ENCODE peak calls at places on chromosomes 11 and 22, in seven cellular contexts. H is testis; I is cardiac muscle cell; J is BJ; P is adrenal gland; Z is colonic mucosa; R is CD8-positive, alpha-beta memory T cell. G is an unnamed sample. For H3K27me3, the result is how much of the 10 kb centered on the place peaks cover.

GRCh38 chr11:65429724-65430405 is 7.3 kb downstream of the NEAT1 start:
- DNase-seq in H (peak), I (no peak), J (no peak), P (peak), Z (peak), R (no peak), G (no peak)

GRCh38 chr11:121928597-121929580 is 187.1 kb downstream of the BLID start:
- DNase-seq in H (no peak), I (peak), J (no peak), P (no peak), Z (no peak), R (no peak), G (no peak)

GRCh38 chr11:7050191-7050590 is 29.9 kb downstream of the NLRP14 start:
- DNase-seq in H (no peak), I (no peak), J (no peak), P (no peak), Z (no peak), R (no peak), G (no peak)

GRCh38 chr11:122209619-122210377 is 93.8 kb upstream of the BLID start:
- DNase-seq in H (peak), I (no peak), J (no peak), P (peak), Z (peak), R (no peak), G (no peak)

GRCh38 chr11:11292839-11293238 is 60.2 kb downstream of the CSNK2A3 start:
- DNase-seq in H (no peak), I (no peak), J (no peak), P (no peak), Z (no peak), R (no peak), G (no peak)

GRCh38 chr11:57484141-57484710 is 23.9 kb downstream of the RTN4RL2 start:
- DNase-seq in H (no peak), I (no peak), J (no peak), P (no peak), Z (no peak), R (no peak), G (no peak)

GRCh38 chr11:129543515-129544290 is 168.1 kb downstream of the BARX2 start:
- DNase-seq in H (no peak), I (no peak), J (no peak), P (no peak), Z (no peak), R (no peak), G (no peak)

GRCh38 chr11:72582206-72583176 is 91.7 kb downstream of the PDE2A start:
- DNase-seq in H (no peak), I (no peak), J (no peak), P (no peak), Z (no peak), R (no peak), G (no peak)

GRCh38 chr11:20162824-20163777 is 2.8 kb upstream of the DBX1 start:
- DNase-seq in H (no peak), I (peak), J (no peak), P (no peak), Z (no peak), R (no peak), G (no peak)
- H3K27me3 ChIP-seq in H (under half), I (half or more), J (half or more), P (half or more), Z (half or more), R (half or more), G (half or more)

GRCh38 chr11:18890615-18891014 is 48.6 kb downstream of the MRGPRX1 start:
- DNase-seq in H (no peak), I (no peak), J (no peak), P (no peak), Z (no peak), R (no peak), G (no peak)
- H3K27me3 ChIP-seq in H (under half), I (under half), J (under half), P (under half), Z (under half), R (under half), G (under half)

GRCh38 chr22:37068859-37069258 is 17.3 kb downstream of the KCTD17 start:
- DNase-seq in H (peak), I (peak), J (no peak), P (no peak), Z (no peak), R (no peak), G (no peak)
- H3K27me3 ChIP-seq in H (under half), I (under half), J (under half), P (under half), Z (under half), R (under half), G (half or more)

GRCh38 chr22:22681221-22681739 is 36.9 kb downstream of the GGTLC2 start:
- DNase-seq in H (no peak), I (no peak), J (no peak), P (no peak), Z (no peak), R (no peak), G (no peak)

GRCh38 chr22:22684605-22685561 is 40.5 kb downstream of the GGTLC2 start:
- DNase-seq in H (peak), I (no peak), J (no peak), P (no peak), Z (peak), R (no peak), G (no peak)

GRCh38 chr22:22683668-22684361 is 39.4 kb downstream of the GGTLC2 start:
- DNase-seq in H (no peak), I (no peak), J (no peak), P (no peak), Z (no peak), R (no peak), G (no peak)

GRCh38 chr22:22682196-22682595 is 37.8 kb downstream of the GGTLC2 start:
- DNase-seq in H (no peak), I (no peak), J (no peak), P (no peak), Z (no peak), R (no peak), G (no peak)

DNA sequence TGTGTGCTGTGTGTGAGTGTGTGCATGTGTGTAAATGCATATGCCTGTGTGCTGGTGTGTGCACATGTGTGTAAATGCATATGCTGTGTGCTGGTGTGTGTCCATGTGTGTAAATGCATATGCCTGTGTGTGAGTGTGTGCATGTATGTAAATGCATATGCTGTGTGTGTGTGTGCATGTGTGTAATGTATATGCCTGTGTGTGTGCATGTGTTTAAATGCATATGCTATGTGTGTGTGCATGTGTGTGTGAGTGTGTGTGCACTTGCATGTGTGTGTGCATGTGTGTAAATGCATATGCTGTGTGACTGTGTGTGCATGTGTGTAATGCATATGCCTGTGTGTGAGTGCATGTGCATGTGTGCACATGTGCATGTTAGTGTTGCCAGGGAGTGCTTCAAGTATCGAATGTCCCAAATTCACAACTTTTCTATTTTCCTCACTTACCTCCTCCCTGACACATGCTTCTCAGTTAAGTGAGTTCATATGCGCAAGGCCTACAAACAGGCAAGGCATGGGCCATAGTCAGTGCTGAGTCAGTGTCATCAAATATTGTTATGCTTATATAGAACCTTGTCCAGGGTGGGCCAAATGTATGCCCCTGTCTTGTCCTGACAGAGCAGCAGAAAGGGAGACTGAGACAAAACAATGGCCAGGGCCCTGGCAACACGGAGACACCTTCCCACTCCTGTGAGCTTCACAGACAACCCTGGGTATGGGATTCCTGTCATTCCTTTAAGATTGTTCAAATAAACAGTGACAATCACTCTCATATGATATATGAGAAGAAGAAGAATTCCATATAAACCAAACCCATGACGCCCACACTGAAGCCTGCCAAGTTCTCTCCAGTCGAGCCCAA is 38.6 kb downstream of the GGTLC2 start:
- DNase-seq in H (no peak), I (no peak), J (no peak), P (no peak), Z (no peak), R (no peak), G (no peak)
- H3K27me3 ChIP-seq in H (under half), I (under half), J (under half), P (under half), Z (under half), R (under half), G (under half)